ENCODE peak calls at places on chromosomes 13 and 19, in nine cellular contexts. One of them, this sample, is unnamed.

GRCh38 chr19:13964776-13965175 is 12.5 kb downstream of the DCAF15 start:
- DNase-seq in thoracic aorta: no peak
- DNase-seq in activated gamma-delta T cell treated with Interleukin-2 at 50 U/mL for 16 hours: no peak
- DNase-seq in NCI-H1930: no peak
- DNase-seq in caudate nucleus: no peak
- DNase-seq in endodermal cell: no peak
- DNase-seq in activated naive CD4-positive, alpha-beta T cell: no peak
- DNase-seq in A673: no peak
- DNase-seq in Ammon's horn: no peak
- DNase-seq in this sample: no peak

GRCh38 chr13:71786815-71787214 is 80.2 kb downstream of the DACH1 start:
- DNase-seq in NCI-H1930: no peak
- DNase-seq in activated naive CD4-positive, alpha-beta T cell: no peak
- DNase-seq in activated gamma-delta T cell treated with Interleukin-2 at 50 U/mL for 16 hours: no peak
- DNase-seq in endodermal cell: no peak
- DNase-seq in caudate nucleus: no peak
- DNase-seq in thoracic aorta: no peak
- DNase-seq in A673: no peak
- DNase-seq in Ammon's horn: no peak
- DNase-seq in this sample: no peak

GRCh38 chr13:31674056-31674455 is 65.3 kb upstream of the RXFP2 start:
- DNase-seq in activated naive CD4-positive, alpha-beta T cell: no peak
- DNase-seq in Ammon's horn: no peak
- DNase-seq in NCI-H1930: no peak
- DNase-seq in A673: no peak
- DNase-seq in thoracic aorta: no peak
- DNase-seq in endodermal cell: no peak
- DNase-seq in caudate nucleus: no peak
- DNase-seq in activated gamma-delta T cell treated with Interleukin-2 at 50 U/mL for 16 hours: no peak
- DNase-seq in this sample: no peak

GRCh38 chr19:10686661-10687517 is 14.3 kb upstream of the QTRT1 start:
- DNase-seq in activated naive CD4-positive, alpha-beta T cell: no peak
- DNase-seq in endodermal cell: no peak
- DNase-seq in activated gamma-delta T cell treated with Interleukin-2 at 50 U/mL for 16 hours: no peak
- DNase-seq in thoracic aorta: no peak
- DNase-seq in Ammon's horn: peak
- DNase-seq in NCI-H1930: no peak
- DNase-seq in caudate nucleus: peak
- DNase-seq in A673: peak
- DNase-seq in this sample: peak

GRCh38 chr19:48338253-48338755 is 13.0 kb downstream of the EMP3 start:
- DNase-seq in thoracic aorta: no peak
- DNase-seq in endodermal cell: no peak
- DNase-seq in caudate nucleus: no peak
- DNase-seq in A673: no peak
- DNase-seq in Ammon's horn: no peak
- DNase-seq in activated naive CD4-positive, alpha-beta T cell: no peak
- DNase-seq in NCI-H1930: no peak
- DNase-seq in activated gamma-delta T cell treated with Interleukin-2 at 50 U/mL for 16 hours: no peak
- DNase-seq in this sample: no peak

GRCh38 chr13:33785384-33785783 is 32.6 kb upstream of the RFC3 start:
- DNase-seq in thoracic aorta: no peak
- DNase-seq in A673: no peak
- DNase-seq in activated naive CD4-positive, alpha-beta T cell: no peak
- DNase-seq in caudate nucleus: no peak
- DNase-seq in activated gamma-delta T cell treated with Interleukin-2 at 50 U/mL for 16 hours: no peak
- DNase-seq in endodermal cell: no peak
- DNase-seq in Ammon's horn: no peak
- DNase-seq in NCI-H1930: no peak
- DNase-seq in this sample: no peak

GRCh38 chr13:108346376-108346775 is 76.9 kb downstream of the TNFSF13B start:
- DNase-seq in A673: no peak
- DNase-seq in activated naive CD4-positive, alpha-beta T cell: no peak
- DNase-seq in thoracic aorta: no peak
- DNase-seq in endodermal cell: peak
- DNase-seq in activated gamma-delta T cell treated with Interleukin-2 at 50 U/mL for 16 hours: peak
- DNase-seq in Ammon's horn: no peak
- DNase-seq in NCI-H1930: no peak
- DNase-seq in caudate nucleus: no peak
- DNase-seq in this sample: no peak

GRCh38 chr19:45423589-45424190 is at the start of gene ERCC1:
- DNase-seq in thoracic aorta: peak
- DNase-seq in endodermal cell: peak
- DNase-seq in A673: peak
- DNase-seq in activated naive CD4-positive, alpha-beta T cell: peak
- DNase-seq in caudate nucleus: peak
- DNase-seq in Ammon's horn: peak
- DNase-seq in activated gamma-delta T cell treated with Interleukin-2 at 50 U/mL for 16 hours: peak
- DNase-seq in NCI-H1930: peak
- DNase-seq in this sample: peak

GRCh38 chr13:96397807-96398206 is 307.9 kb downstream of the HS6ST3 start:
- DNase-seq in activated naive CD4-positive, alpha-beta T cell: no peak
- DNase-seq in thoracic aorta: no peak
- DNase-seq in Ammon's horn: no peak
- DNase-seq in activated gamma-delta T cell treated with Interleukin-2 at 50 U/mL for 16 hours: no peak
- DNase-seq in endodermal cell: no peak
- DNase-seq in caudate nucleus: no peak
- DNase-seq in NCI-H1930: no peak
- DNase-seq in A673: no peak
- DNase-seq in this sample: no peak

GRCh38 chr13:46369506-46370268 is 17.4 kb downstream of the RUBCNL start:
- DNase-seq in A673: no peak
- DNase-seq in activated gamma-delta T cell treated with Interleukin-2 at 50 U/mL for 16 hours: no peak
- DNase-seq in activated naive CD4-positive, alpha-beta T cell: no peak
- DNase-seq in NCI-H1930: no peak
- DNase-seq in endodermal cell: no peak
- DNase-seq in caudate nucleus: no peak
- DNase-seq in Ammon's horn: no peak
- DNase-seq in thoracic aorta: no peak
- DNase-seq in this sample: no peak

This sample was measured in midbrain.